ENCODE peak calls at places on chromosomes 3 and 15, in ten cellular contexts. Z, Y, K, U, A, T, M, I, W and C are unnamed samples.

GRCh38 chr3:110881069-110881468 is 190.5 kb upstream of the NECTIN3 start:
- DNase-seq in A (peak; percentile 57), Z (no peak), W (peak; percentile 72), I (no peak), Y (peak; percentile 87), T (peak; percentile 54), K (no peak), U (peak; percentile 47), M (peak; percentile 55), C (peak; percentile 11)

GRCh38 chr3:175956964-175957363 is 1097.8 kb downstream of the NAALADL2 start:
- DNase-seq in Y (no peak), K (no peak), W (no peak), U (no peak), Z (no peak), M (peak; percentile 12), T (no peak), A (no peak), I (no peak), C (peak; percentile 5)

GRCh38 chr15:54803139-54803808 is 393.5 kb downstream of the RSL24D1 start:
- DNase-seq in I (peak; percentile 9), Y (no peak), T (no peak), A (no peak), K (no peak), U (no peak), Z (no peak), M (no peak), W (no peak), C (no peak)

GRCh38 chr3:188233320-188233719 is 79.4 kb downstream of the LPP start:
- DNase-seq in A (no peak), I (no peak), Y (no peak), K (no peak), T (no peak), Z (no peak), M (no peak), W (peak; percentile 61), U (no peak), C (no peak)

GRCh38 chr3:14561051-14561634 is 21.0 kb upstream of the GRIP2 start:
- DNase-seq in Z (no peak), I (no peak), U (no peak), W (peak; percentile 20), M (peak; percentile 53), T (no peak), K (no peak), Y (no peak), A (no peak), C (no peak)

GRCh38 chr3:29486087-29486486 is 205.2 kb downstream of the RBMS3 start:
- DNase-seq in M (peak; percentile 94), I (no peak), T (no peak), W (peak; percentile 41), Y (no peak), K (no peak), A (no peak), Z (no peak), U (no peak), C (peak; percentile 43)

GRCh38 chr3:42711491-42712343 is 9.1 kb upstream of the HHATL start:
- DNase-seq in U (peak; percentile 36), Y (no peak), M (no peak), T (peak; percentile 34), W (no peak), I (no peak), K (no peak), A (no peak), Z (no peak), C (no peak)

GRCh38 chr3:57354768-57355167 is 62.3 kb upstream of the ASB14 start:
- DNase-seq in M (no peak), T (no peak), Y (no peak), A (no peak), I (no peak), U (no peak), W (no peak), K (no peak), Z (no peak), C (no peak)

GRCh38 chr15:40064231-40064894 is 25.4 kb upstream of the SRP14 start:
- DNase-seq in T (no peak), Y (no peak), U (no peak), I (peak; percentile 72), Z (no peak), A (no peak), W (peak; percentile 93), K (no peak), M (peak; percentile 56), C (no peak)

GRCh38 chr3:46695177-46695961 is 1.9 kb upstream of the ALS2CL start:
- DNase-seq in W (no peak), A (no peak), M (peak; percentile 65), I (peak; percentile 25), K (peak; percentile 73), U (peak; percentile 85), Z (no peak), T (peak; percentile 80), Y (no peak), C (no peak)

GRCh38 chr3:126911162-126912026 is 71.5 kb upstream of the PLXNA1 start:
- DNase-seq in W (peak; percentile 92), U (no peak), I (peak; percentile 86), A (peak; percentile 36), M (peak; percentile 86), T (peak; percentile 71), Y (no peak), K (peak; percentile 80), Z (no peak), C (peak; percentile 63)

GRCh38 chr3:64220161-64220560 is 5.1 kb downstream of the PRICKLE2 start:
- DNase-seq in W (peak; percentile 49), A (no peak), Y (no peak), Z (no peak), U (no peak), T (no peak), I (no peak), K (no peak), M (peak; percentile 87), C (no peak)

GRCh38 chr15:99708563-99708962 is 24.7 kb downstream of the LYSMD4 start:
- DNase-seq in K (peak; percentile 94), I (no peak), M (peak; percentile 92), T (peak; percentile 89), U (peak; percentile 89), A (peak; percentile 92), Z (no peak), Y (peak; percentile 81), W (peak; percentile 80), C (peak; percentile 57)

GRCh38 chr3:100602506-100603444 is 6.6 kb upstream of the ADGRG7 start:
- DNase-seq in W (peak; percentile 14), M (peak; percentile 8), I (peak; percentile 36), T (no peak), Z (no peak), Y (no peak), U (no peak), K (no peak), A (peak; percentile 71), C (no peak)

DNA sequence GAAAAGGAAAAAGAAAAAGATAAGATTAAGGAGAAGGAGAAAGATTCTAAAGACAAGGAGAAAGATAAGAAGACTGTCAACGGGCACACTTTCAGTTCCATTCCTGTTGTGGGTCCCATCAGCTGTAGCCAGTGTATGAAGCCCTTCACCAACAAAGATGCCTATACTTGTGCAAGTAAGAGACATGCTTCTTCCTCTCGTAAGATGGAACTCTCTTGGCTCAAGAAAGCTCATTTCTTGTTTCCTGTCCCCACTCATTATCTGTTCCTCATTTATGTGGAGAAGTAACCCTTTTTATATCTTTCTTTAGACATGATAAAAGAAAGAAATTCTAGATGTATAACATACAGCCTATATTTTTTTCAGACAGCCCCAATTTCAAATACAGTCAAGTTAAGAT is 101.4 kb downstream of the KLHL25 start:
- DNase-seq in M (no peak), T (no peak), W (no peak), Y (no peak), U (no peak), K (no peak), Z (no peak), I (no peak), A (no peak), C (no peak)
- H3K4me3 ChIP-seq in M (no peak overlapping the region), T (no peak overlapping the region), W (no peak overlapping the region), Y (no peak overlapping the region), U (no peak overlapping the region), K (no peak overlapping the region), Z (no peak overlapping the region), I (peak overlapping the region; percentile 21), A (no peak overlapping the region), C (no peak overlapping the region)

GRCh38 chr3:169966951-169967915 is 626 bp downstream of the SEC62 start:
- DNase-seq in I (no peak), Y (peak; percentile 76), T (peak; percentile 76), M (peak; percentile 71), Z (peak; percentile 93), K (no peak), W (peak; percentile 46), A (peak; percentile 31), U (no peak), C (no peak)

GRCh38 chr3:169966086-169966950 is at the start of gene SEC62:
- DNase-seq in W (peak; percentile 93), I (peak; percentile 95), Y (peak; percentile 98), Z (peak; percentile 99), K (peak; percentile 95), M (peak; percentile 95), A (peak; percentile 86), U (peak; percentile 97), T (peak; percentile 97), C (peak; percentile 59)

GRCh38 chr3:169964176-169964575 is 2.4 kb upstream of the SEC62 start:
- DNase-seq in Y (no peak), K (no peak), Z (no peak), A (no peak), I (no peak), U (no peak), W (no peak), M (peak; percentile 39), T (no peak), C (no peak)

GRCh38 chr3:169968224-169968623 is 1.6 kb downstream of the SEC62 start:
- DNase-seq in Y (no peak), U (no peak), I (no peak), M (no peak), T (no peak), K (no peak), A (no peak), W (no peak), Z (no peak), C (no peak)

GRCh38 chr3:169965562-169965961 is 1.0 kb upstream of the SEC62 start:
- DNase-seq in M (no peak), Y (no peak), W (no peak), I (no peak), K (no peak), T (no peak), A (no peak), Z (no peak), U (no peak), C (no peak)
- H3K4me3 ChIP-seq in M (no peak overlapping the region), Y (no peak overlapping the region), W (no peak overlapping the region), I (peak overlapping the region; percentile 59), K (peak overlapping the region; percentile 97), T (peak overlapping the region; percentile 86), A (no peak overlapping the region), Z (no peak overlapping the region), U (no peak overlapping the region), C (no peak overlapping the region)

GRCh38 chr15:77032052-77032646 is 37.2 kb downstream of the PSTPIP1 start:
- DNase-seq in A (no peak), T (peak; percentile 49), I (no peak), K (no peak), W (no peak), U (peak; percentile 63), M (no peak), Y (peak; percentile 67), Z (no peak), C (no peak)
- H3K4me3 ChIP-seq in A (no peak overlapping the region), T (no peak overlapping the region), I (no peak overlapping the region), K (no peak overlapping the region), W (no peak overlapping the region), U (no peak overlapping the region), M (no peak overlapping the region), Y (no peak overlapping the region), Z (no peak overlapping the region), C (no peak overlapping the region)

DNA sequence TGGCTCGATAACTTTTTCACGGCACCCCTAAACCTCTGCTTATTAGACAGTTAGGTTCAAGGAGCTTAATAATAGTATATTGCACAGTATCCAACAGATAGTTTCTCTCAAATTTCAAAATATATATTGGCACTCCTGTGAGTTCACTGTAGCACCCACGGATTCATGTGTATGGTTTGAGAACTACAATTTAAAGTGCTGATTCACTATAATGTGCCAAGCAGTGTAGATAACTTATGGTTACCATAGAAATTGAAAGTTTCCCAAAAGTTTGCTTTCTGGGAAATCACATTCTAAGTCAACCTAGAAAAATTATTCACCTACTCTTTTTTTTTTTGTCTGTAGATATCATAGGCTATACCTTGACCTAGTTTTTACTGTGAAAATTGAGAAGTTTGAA is 86.6 kb downstream of the GAP43 start:
- DNase-seq in M (peak; percentile 45), A (no peak), U (no peak), K (no peak), I (no peak), T (no peak), Y (no peak), Z (no peak), W (no peak), C (no peak)
- H3K4me3 ChIP-seq in M (no peak overlapping the region), A (no peak overlapping the region), U (no peak overlapping the region), K (no peak overlapping the region), I (no peak overlapping the region), T (no peak overlapping the region), Y (no peak overlapping the region), Z (no peak overlapping the region), W (no peak overlapping the region), C (no peak overlapping the region)